ENCODE peak calls at places on chromosomes 6 and 20, in nine cellular contexts. B, K, M, A, U, W, P, G and Q are unnamed samples.

GRCh38 chr6:159565181-159565580 is 127.9 kb downstream of the SOD2 start:
- DNase-seq in B (no peak), K (no peak), M (no peak), A (no peak), U (no peak), W (no peak), P (no peak), G (no peak), Q (no peak)

GRCh38 chr20:5973172-5973571 is 22.7 kb downstream of the MCM8 start:
- DNase-seq in B (no peak), K (no peak), M (no peak), A (no peak), U (no peak), W (no peak), P (no peak), G (peak), Q (no peak)

GRCh38 chr6:30683980-30684338 is 2.5 kb downstream of the PPP1R18 start:
- DNase-seq in B (no peak), K (no peak), M (no peak), A (no peak), U (no peak), W (no peak), P (no peak), G (peak), Q (no peak)

GRCh38 chr6:73460044-73460443 is 1.5 kb upstream of the MTO1 start:
- DNase-seq in B (no peak), K (peak), M (no peak), A (no peak), U (no peak), W (no peak), P (no peak), G (no peak), Q (no peak)

GRCh38 chr20:25470045-25470444 is 62.6 kb downstream of the GINS1 start:
- DNase-seq in B (peak), K (peak), M (no peak), A (no peak), U (no peak), W (no peak), P (peak), G (peak), Q (peak)

GRCh38 chr6:163147988-163148387 is 266.5 kb upstream of the QKI start:
- DNase-seq in B (no peak), K (no peak), M (no peak), A (no peak), U (no peak), W (no peak), P (no peak), G (peak), Q (no peak)

GRCh38 chr6:33161354-33162320 is 30.6 kb downstream of the COL11A2 start:
- DNase-seq in B (peak), K (peak), M (peak), A (peak), U (peak), W (peak), P (peak), G (peak), Q (peak)

GRCh38 chr6:14200047-14200446 is 82.5 kb downstream of the CD83 start:
- DNase-seq in B (no peak), K (no peak), M (no peak), A (no peak), U (no peak), W (no peak), P (no peak), G (no peak), Q (no peak)

GRCh38 chr20:57780398-57780797 is 70.6 kb upstream of the PMEPA1 start:
- DNase-seq in B (no peak), K (no peak), M (no peak), A (no peak), U (no peak), W (no peak), P (no peak), G (no peak), Q (no peak)

GRCh38 chr6:142878407-142878806 is 66.6 kb downstream of the HIVEP2 start:
- DNase-seq in B (no peak), K (peak), M (no peak), A (no peak), U (no peak), W (no peak), P (no peak), G (no peak), Q (no peak)

GRCh38 chr20:21074605-21075336 is 31.4 kb downstream of the LINC00237 start:
- DNase-seq in B (no peak), K (peak), M (no peak), A (no peak), U (no peak), W (no peak), P (peak), G (no peak), Q (no peak)

GRCh38 chr6:41159415-41160082 is 3.4 kb downstream of the TREM2 start:
- DNase-seq in B (no peak), K (no peak), M (no peak), A (no peak), U (no peak), W (no peak), P (no peak), G (peak), Q (no peak)

GRCh38 chr6:164208371-164208770 is 793.9 kb downstream of the QKI start:
- DNase-seq in B (no peak), K (no peak), M (no peak), A (no peak), U (no peak), W (no peak), P (no peak), G (no peak), Q (no peak)

GRCh38 chr6:165716886-165717285 is 53.8 kb upstream of the PDE10A start:
- DNase-seq in B (no peak), K (no peak), M (no peak), A (no peak), U (no peak), W (no peak), P (no peak), G (no peak), Q (no peak)

GRCh38 chr20:7926767-7927166 is 13.5 kb downstream of the HAO1 start:
- DNase-seq in B (no peak), K (no peak), M (no peak), A (no peak), U (no peak), W (no peak), P (no peak), G (peak), Q (no peak)

GRCh38 chr6:84836366-84836765 is 72.0 kb upstream of the TBX18 start:
- DNase-seq in B (no peak), K (no peak), M (no peak), A (no peak), U (no peak), W (no peak), P (no peak), G (no peak), Q (no peak)

GRCh38 chr6:73200247-73200646 is 25.0 kb downstream of the KHDC1L start:
- DNase-seq in B (no peak), K (no peak), M (no peak), A (no peak), U (no peak), W (no peak), P (no peak), G (no peak), Q (no peak)

GRCh38 chr6:28985396-28986164 is 19.5 kb downstream of the ZNF311 start:
- DNase-seq in B (peak), K (peak), M (peak), A (peak), U (no peak), W (peak), P (no peak), G (peak), Q (peak)